ENCODE peak calls at places on chromosomes 16 and 17, in six cellular contexts. A is AG20443, G is heart left ventricle, Y is mesothelial cell of epicardium, L is HFF-Myc, Z is cardiac muscle cell. B is an unnamed sample.
A peak's percentile ranks its signal among the peaks of the same experiment; 100 is the strongest.

GRCh38 chr17:2393184-2393953 is 7.5 kb downstream of the MNT start:
- DNase-seq in A (peak; percentile 91), G (peak; percentile 93), Y (peak; percentile 88), L (no peak), Z (peak; percentile 90), B (peak; percentile 90)

GRCh38 chr17:13182450-13182849 is 164.6 kb upstream of the ELAC2 start:
- DNase-seq in A (no peak), G (no peak), Y (no peak), L (no peak), Z (no peak), B (no peak)

GRCh38 chr16:85353839-85354622 is 241.8 kb upstream of the CIBAR2 start:
- DNase-seq in A (no peak), G (no peak), Y (peak; percentile 71), L (no peak), Z (no peak), B (no peak)

GRCh38 chr17:15076991-15077663 is 188.0 kb downstream of the PMP22 start:
- DNase-seq in A (no peak), G (no peak), Y (no peak), L (no peak), Z (no peak), B (no peak)

GRCh38 chr17:45052052-45052772 is 780 bp upstream of the DCAKD start:
- DNase-seq in A (peak; percentile 45), G (peak; percentile 38), Y (peak; percentile 50), L (no peak), Z (peak; percentile 42), B (peak; percentile 63)

GRCh38 chr16:16138034-16138635 is 85.2 kb downstream of the ABCC6 start:
- DNase-seq in A (no peak), G (no peak), Y (no peak), L (no peak), Z (no peak), B (no peak)

GRCh38 chr17:43595466-43595865 is 49.3 kb upstream of the ETV4 start:
- DNase-seq in A (no peak), G (no peak), Y (no peak), L (no peak), Z (no peak), B (no peak)

GRCh38 chr17:13153036-13153435 is 135.2 kb upstream of the ELAC2 start:
- DNase-seq in A (peak; percentile 27), G (no peak), Y (no peak), L (no peak), Z (no peak), B (no peak)

GRCh38 chr17:66469890-66470289 is 167.5 kb downstream of the PRKCA start:
- DNase-seq in A (no peak), G (no peak), Y (no peak), L (no peak), Z (no peak), B (no peak)

GRCh38 chr17:78390241-78391050 is 12.0 kb downstream of the PGS1 start:
- DNase-seq in A (peak; percentile 88), G (no peak), Y (no peak), L (peak; percentile 94), Z (peak; percentile 91), B (no peak)

GRCh38 chr16:67613808-67614207 is 31.1 kb upstream of the CARMIL2 start:
- DNase-seq in A (no peak), G (no peak), Y (no peak), L (no peak), Z (no peak), B (no peak)

GRCh38 chr17:21357696-21358095 is 18.5 kb upstream of the KCNJ12 start:
- DNase-seq in A (no peak), G (no peak), Y (no peak), L (no peak), Z (no peak), B (no peak)

GRCh38 chr16:3665508-3665907 is 11.0 kb downstream of the DNASE1 start:
- DNase-seq in A (no peak), G (no peak), Y (no peak), L (no peak), Z (no peak), B (peak; percentile 50)

GRCh38 chr17:72997559-72997958 is 94.9 kb downstream of the SLC39A11 start:
- DNase-seq in A (no peak), G (no peak), Y (no peak), L (no peak), Z (peak; percentile 62), B (no peak)

GRCh38 chr17:45334231-45334630 is 17.4 kb upstream of the MAP3K14 start:
- DNase-seq in A (no peak), G (no peak), Y (no peak), L (no peak), Z (no peak), B (no peak)

GRCh38 chr16:88290850-88291830 is 91.6 kb upstream of the ZNF469 start:
- DNase-seq in A (no peak), G (no peak), Y (no peak), L (no peak), Z (no peak), B (no peak)